ENCODE peak calls at places on chromosomes 7 and 10, in seven cellular contexts. E, Q, J, P, N, O and U are unnamed samples.

GRCh38 chr7:98913612-98914011 is 35.3 kb downstream of the TRRAP start:
- DNase-seq in J (no peak), P (no peak), O (no peak), E (no peak), Q (no peak), N (no peak), U (no peak)

GRCh38 chr10:98608417-98608816 is 161.7 kb upstream of the HPS1 start:
- DNase-seq in P (no peak), E (no peak), J (no peak), N (peak; percentile 48), O (no peak), Q (no peak), U (no peak)

GRCh38 chr7:128417071-128417470 is 7.3 kb upstream of the IMPDH1 start:
- DNase-seq in J (no peak), P (no peak), O (no peak), E (no peak), Q (no peak), N (no peak), U (no peak)

GRCh38 chr7:155798673-155799439 is 13.4 kb downstream of the SHH start:
- DNase-seq in Q (no peak), J (peak; percentile 40), E (no peak), P (no peak), O (no peak), N (no peak), U (no peak)

GRCh38 chr7:50449881-50450690 is at the start of gene FIGNL1:
- DNase-seq in O (peak; percentile 85), Q (peak; percentile 55), N (peak; percentile 78), J (peak; percentile 94), P (peak; percentile 59), E (peak; percentile 61), U (peak; percentile 53)

GRCh38 chr7:106346167-106346677 is 61.4 kb upstream of the NAMPT start:
- DNase-seq in J (no peak), N (no peak), O (no peak), Q (no peak), E (no peak), P (no peak), U (no peak)

GRCh38 chr10:114538544-114538906 is 119.5 kb downstream of the ABLIM1 start:
- DNase-seq in O (no peak), E (no peak), N (peak; percentile 52), P (no peak), Q (no peak), J (no peak), U (no peak)

GRCh38 chr10:62726142-62726541 is 78.4 kb upstream of the ADO start:
- DNase-seq in N (no peak), J (no peak), O (no peak), E (no peak), Q (no peak), P (no peak), U (no peak)

GRCh38 chr7:43484678-43485355 is 98.1 kb upstream of the STK17A start:
- DNase-seq in N (no peak), E (no peak), P (no peak), Q (no peak), J (no peak), O (no peak), U (no peak)

GRCh38 chr10:101639141-101639900 is 51.2 kb downstream of the DPCD start:
- DNase-seq in J (no peak), Q (no peak), P (no peak), O (no peak), E (no peak), N (no peak), U (no peak)

GRCh38 chr10:59181668-59182067 is 5.2 kb downstream of the PHYHIPL start:
- DNase-seq in O (peak; percentile 18), P (peak; percentile 17), N (no peak), E (peak; percentile 88), J (peak; percentile 70), Q (peak; percentile 50), U (peak; percentile 30)

GRCh38 chr7:114777288-114777687 is 144.6 kb upstream of the MDFIC start:
- DNase-seq in Q (no peak), P (no peak), J (no peak), O (no peak), N (no peak), E (no peak), U (no peak)

GRCh38 chr7:42561797-42562196 is 324.8 kb upstream of the GLI3 start:
- DNase-seq in N (no peak), O (no peak), J (no peak), E (no peak), Q (no peak), P (no peak), U (no peak)

GRCh38 chr7:128876127-128876526 is 13.5 kb downstream of the ATP6V1F start:
- DNase-seq in O (no peak), J (no peak), E (no peak), Q (no peak), N (no peak), P (no peak), U (no peak)

GRCh38 chr10:72261323-72262018 is 12.3 kb upstream of the DDIT4 start:
- DNase-seq in P (peak; percentile 90), N (no peak), O (peak; percentile 54), E (no peak), Q (no peak), J (peak; percentile 57), U (no peak)

GRCh38 chr7:119175916-119176627 is 951.6 kb downstream of the ANKRD7 start:
- DNase-seq in O (no peak), J (peak; percentile 26), N (peak; percentile 65), Q (peak; percentile 83), P (peak; percentile 1), E (peak; percentile 67), U (peak; percentile 41)

GRCh38 chr10:48456361-48456804 is 148.5 kb downstream of the ARHGAP22 start:
- DNase-seq in E (no peak), Q (no peak), O (peak; percentile 69), J (peak; percentile 82), N (peak; percentile 46), P (no peak), U (no peak)

GRCh38 chr7:80521809-80522208 is 9.9 kb upstream of the GNAT3 start:
- DNase-seq in Q (no peak), P (no peak), J (no peak), E (no peak), N (no peak), O (no peak), U (no peak)

DNA sequence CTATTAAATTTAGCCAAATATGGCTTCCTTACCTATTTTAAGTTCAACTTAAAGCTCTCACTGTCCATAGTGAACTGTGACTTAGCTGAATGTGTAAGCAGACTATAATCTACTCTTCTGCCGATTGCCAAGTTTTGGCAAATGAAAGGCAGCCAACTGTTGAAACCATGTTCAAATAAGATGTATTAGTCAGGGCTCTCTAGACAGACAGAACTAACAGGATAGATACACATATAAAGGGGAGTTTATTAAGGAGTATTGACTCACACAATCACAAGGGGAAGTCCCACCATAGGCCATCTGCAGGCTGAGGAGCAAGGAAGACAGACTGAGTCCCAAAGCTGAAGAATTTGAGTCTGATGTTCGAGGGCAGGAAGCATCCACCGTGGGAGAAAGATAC is 837.7 kb upstream of the AUTS2 start:
- DNase-seq in P (no peak), E (no peak), N (no peak), Q (no peak), J (no peak), O (no peak), U (no peak)
- TF ChIP-seq SIN3A in P (no peak), E (no peak), N (no peak), Q (no peak), J (no peak), O (no peak), U (no peak)

GRCh38 chr10:119677904-119678755 is 26.9 kb downstream of the BAG3 start:
- DNase-seq in O (no peak), Q (no peak), E (no peak), P (no peak), J (no peak), N (no peak), U (no peak)

GRCh38 chr10:119680668-119681070 is 29.5 kb downstream of the BAG3 start:
- DNase-seq in N (no peak), E (no peak), J (no peak), O (no peak), Q (no peak), P (no peak), U (no peak)

GRCh38 chr10:119679480-119679829 is 28.3 kb downstream of the BAG3 start:
- DNase-seq in J (no peak), O (no peak), N (no peak), E (no peak), P (no peak), Q (no peak), U (no peak)

GRCh38 chr10:119677126-119677525 is 25.9 kb downstream of the BAG3 start:
- DNase-seq in Q (no peak), N (no peak), J (no peak), O (no peak), P (no peak), E (no peak), U (no peak)

GRCh38 chr10:119680050-119680449 is 28.9 kb downstream of the BAG3 start:
- DNase-seq in E (no peak), Q (peak; percentile 33), O (no peak), N (no peak), J (no peak), P (no peak), U (no peak)
- H3K27ac ChIP-seq in E (no peak overlapping the region), Q (peak overlapping the region; percentile 1), O (no peak overlapping the region), N (no peak overlapping the region), J (peak overlapping the region; percentile 74), P (no peak overlapping the region), U (peak overlapping the region; percentile 87)

GRCh38 chr7:27196287-27196739 is 3.6 kb downstream of the HOXA13 start:
- DNase-seq in P (peak; percentile 16), O (peak; percentile 65), J (peak; percentile 83), Q (no peak), E (peak; percentile 54), N (peak; percentile 90), U (peak; percentile 66)
- H3K4me3 ChIP-seq in P (no peak overlapping the region), O (no peak overlapping the region), J (no peak overlapping the region), Q (no peak overlapping the region), E (no peak overlapping the region), N (no peak overlapping the region), U (no peak overlapping the region)

GRCh38 chr7:148819697-148820332 is 64.3 kb downstream of the EZH2 start:
- DNase-seq in J (no peak), O (no peak), N (no peak), Q (no peak), P (no peak), E (no peak), U (no peak)

GRCh38 chr7:148815612-148816011 is 68.5 kb downstream of the EZH2 start:
- DNase-seq in O (no peak), P (no peak), Q (no peak), E (no peak), J (no peak), N (no peak), U (no peak)

GRCh38 chr7:148811892-148812291 is 72.2 kb downstream of the EZH2 start:
- DNase-seq in P (no peak), N (no peak), O (no peak), E (no peak), Q (no peak), J (no peak), U (no peak)

GRCh38 chr7:148813890-148814289 is 70.2 kb downstream of the EZH2 start:
- DNase-seq in E (no peak), N (no peak), Q (no peak), P (no peak), J (no peak), O (no peak), U (no peak)

DNA sequence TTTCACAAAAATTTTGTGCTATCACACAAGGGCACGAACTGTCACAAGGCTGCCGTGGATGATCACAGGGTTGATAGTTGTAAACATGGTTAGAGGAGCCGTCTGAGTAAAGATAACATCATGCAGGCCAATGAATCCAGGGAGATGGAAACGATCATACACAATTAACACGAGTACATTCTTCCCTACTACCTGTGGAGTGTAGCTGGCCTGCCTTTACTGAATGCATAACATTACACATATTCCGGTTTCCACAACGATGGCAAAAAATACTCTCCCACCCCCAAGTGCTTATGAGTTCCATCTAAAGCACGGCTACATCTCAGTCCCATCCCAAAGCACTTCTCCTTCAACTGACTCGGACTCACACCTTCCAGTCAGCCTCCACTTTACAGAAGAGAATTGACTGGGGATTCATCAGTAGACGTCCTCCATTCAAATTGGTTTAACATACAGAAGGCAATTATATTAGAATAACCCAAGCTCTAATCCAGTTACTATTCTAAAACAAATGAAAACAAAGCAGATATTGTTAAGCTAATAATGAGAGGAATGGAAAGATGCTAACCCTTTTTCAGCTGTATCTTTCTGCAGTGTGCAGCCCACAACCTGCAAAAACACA is 69.0 kb downstream of the EZH2 start:
- DNase-seq in N (no peak), P (no peak), E (no peak), J (no peak), Q (no peak), O (no peak), U (no peak)
- TF ChIP-seq SIN3A in N (no peak), P (no peak), E (no peak), J (no peak), Q (no peak), O (no peak), U (no peak)